ENCODE peak calls at places on chromosomes 6 and 20, in five cellular contexts. One of them, this sample, is unnamed.

GRCh38 chr6:122050226-122050755 is 349.2 kb upstream of the HSF2 start:
- DNase-seq in AG09309: no peak
- DNase-seq in OCI-LY7: no peak
- DNase-seq in stomach: no peak
- DNase-seq in A673: no peak
- DNase-seq in this sample: no peak

GRCh38 chr6:337782-338464 is 45.6 kb downstream of the DUSP22 start:
- DNase-seq in AG09309: no peak
- DNase-seq in OCI-LY7: no peak
- DNase-seq in stomach: no peak
- DNase-seq in A673: no peak
- DNase-seq in this sample: no peak

GRCh38 chr6:8238772-8239683 is 136.7 kb upstream of the EEF1E1 start:
- DNase-seq in AG09309: no peak
- DNase-seq in OCI-LY7: no peak
- DNase-seq in stomach: no peak
- DNase-seq in A673: no peak
- DNase-seq in this sample: no peak

GRCh38 chr20:48040491-48040890 is 255.2 kb upstream of the SULF2 start:
- DNase-seq in AG09309: no peak
- DNase-seq in OCI-LY7: no peak
- DNase-seq in stomach: no peak
- DNase-seq in A673: no peak
- DNase-seq in this sample: no peak

GRCh38 chr20:24763386-24764026 is 185.6 kb upstream of the CST7 start:
- DNase-seq in AG09309: no peak
- DNase-seq in OCI-LY7: no peak
- DNase-seq in stomach: peak
- DNase-seq in A673: no peak
- DNase-seq in this sample: no peak

GRCh38 chr20:44080646-44081267 is 106.2 kb downstream of the JPH2 start:
- DNase-seq in AG09309: no peak
- DNase-seq in OCI-LY7: peak
- DNase-seq in stomach: peak
- DNase-seq in A673: peak
- DNase-seq in this sample: peak

GRCh38 chr6:88119769-88120168 is 46.4 kb downstream of the CNR1 start:
- DNase-seq in AG09309: no peak
- DNase-seq in OCI-LY7: peak
- DNase-seq in stomach: no peak
- DNase-seq in A673: peak
- DNase-seq in this sample: peak

GRCh38 chr6:92369309-92369708 is 1050.0 kb downstream of the EPHA7 start:
- DNase-seq in AG09309: no peak
- DNase-seq in OCI-LY7: no peak
- DNase-seq in stomach: no peak
- DNase-seq in A673: peak
- DNase-seq in this sample: no peak

GRCh38 chr6:99603421-99604160 is 3.0 kb upstream of the PRDM13 start:
- DNase-seq in AG09309: no peak
- DNase-seq in OCI-LY7: no peak
- DNase-seq in stomach: no peak
- DNase-seq in A673: peak
- DNase-seq in this sample: peak

GRCh38 chr6:158552055-158552795 is 7.7 kb upstream of the TMEM181 start:
- DNase-seq in AG09309: no peak
- DNase-seq in OCI-LY7: no peak
- DNase-seq in stomach: no peak
- DNase-seq in A673: no peak
- DNase-seq in this sample: no peak

GRCh38 chr6:12385316-12385715 is 95.2 kb downstream of the EDN1 start:
- DNase-seq in AG09309: no peak
- DNase-seq in OCI-LY7: no peak
- DNase-seq in stomach: no peak
- DNase-seq in A673: no peak
- DNase-seq in this sample: no peak

GRCh38 chr6:150719099-150719767 is 119.5 kb downstream of the PLEKHG1 start:
- DNase-seq in AG09309: no peak
- DNase-seq in OCI-LY7: no peak
- DNase-seq in stomach: no peak
- DNase-seq in A673: peak
- DNase-seq in this sample: no peak

GRCh38 chr6:73233048-73233447 is 7.8 kb upstream of the KHDC1L start:
- DNase-seq in AG09309: no peak
- DNase-seq in OCI-LY7: no peak
- DNase-seq in stomach: no peak
- DNase-seq in A673: no peak
- DNase-seq in this sample: no peak

GRCh38 chr6:162728177-162728571 is 400 bp downstream of the PACRG start:
- DNase-seq in AG09309: no peak
- DNase-seq in OCI-LY7: no peak
- DNase-seq in stomach: no peak
- DNase-seq in A673: no peak
- DNase-seq in this sample: no peak
- H3K4me3 ChIP-seq in AG09309: peak
- H3K4me3 ChIP-seq in OCI-LY7: peak
- H3K4me3 ChIP-seq in stomach: peak
- H3K4me3 ChIP-seq in A673: peak
- H3K4me3 ChIP-seq in this sample: peak

GRCh38 chr6:69937402-69938131 is 71.2 kb downstream of the COL19A1 start:
- DNase-seq in AG09309: no peak
- DNase-seq in OCI-LY7: no peak
- DNase-seq in stomach: no peak
- DNase-seq in A673: no peak
- DNase-seq in this sample: no peak
- TF ChIP-seq CTCF in AG09309: no peak
- TF ChIP-seq CTCF in OCI-LY7: no peak
- TF ChIP-seq CTCF in stomach: no peak
- TF ChIP-seq CTCF in A673: no peak
- TF ChIP-seq CTCF in this sample: no peak

GRCh38 chr6:130864344-130864743 is 37.1 kb downstream of the SMLR1 start:
- DNase-seq in AG09309: no peak
- DNase-seq in OCI-LY7: no peak
- DNase-seq in stomach: no peak
- DNase-seq in A673: no peak
- DNase-seq in this sample: no peak

GRCh38 chr6:130862370-130862769 is 35.2 kb downstream of the SMLR1 start:
- DNase-seq in AG09309: no peak
- DNase-seq in OCI-LY7: no peak
- DNase-seq in stomach: no peak
- DNase-seq in A673: no peak
- DNase-seq in this sample: no peak

GRCh38 chr6:130865793-130866192 is 38.6 kb downstream of the SMLR1 start:
- DNase-seq in AG09309: no peak
- DNase-seq in OCI-LY7: no peak
- DNase-seq in stomach: no peak
- DNase-seq in A673: no peak
- DNase-seq in this sample: no peak

GRCh38 chr6:130859161-130859867 is 32.1 kb downstream of the SMLR1 start:
- DNase-seq in AG09309: no peak
- DNase-seq in OCI-LY7: no peak
- DNase-seq in stomach: no peak
- DNase-seq in A673: no peak
- DNase-seq in this sample: no peak

DNA sequence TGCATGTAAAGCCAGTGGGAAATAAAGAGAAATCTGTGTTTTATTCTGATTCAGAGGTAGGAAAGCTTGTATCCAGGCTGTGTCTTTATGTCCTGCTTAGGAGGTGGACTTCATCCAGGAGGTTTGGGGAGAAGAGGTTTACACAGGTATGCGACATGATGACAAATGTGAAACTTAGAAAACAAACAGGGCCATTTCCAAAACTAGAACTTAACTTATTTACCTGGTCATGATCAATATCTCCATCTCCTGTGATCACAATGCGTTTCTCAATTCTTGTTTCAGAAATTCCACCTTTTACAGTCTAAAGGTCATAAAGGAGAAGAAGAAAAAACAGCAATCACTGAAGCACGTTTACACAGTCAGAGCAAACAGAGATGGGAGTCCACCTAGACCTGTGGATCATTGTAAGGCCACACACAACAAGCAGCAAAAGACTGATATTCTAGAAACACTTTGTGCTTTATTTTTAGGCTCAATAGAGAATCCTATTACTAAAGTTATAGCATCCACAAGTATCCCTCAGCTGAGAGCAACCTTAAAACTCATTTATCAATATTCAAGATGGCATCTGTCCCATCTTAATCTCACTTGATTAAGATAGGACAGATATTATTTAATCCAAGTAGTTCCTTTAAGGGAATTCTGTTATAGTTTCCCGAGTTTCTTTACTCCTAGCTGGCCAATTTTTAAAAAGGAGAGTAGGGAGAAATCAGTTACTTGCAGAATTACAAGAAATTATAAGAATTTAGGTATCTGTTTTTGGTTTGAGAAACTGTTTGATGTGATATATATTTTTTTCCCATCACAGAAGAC is 36.4 kb downstream of the SMLR1 start:
- DNase-seq in AG09309: no peak
- DNase-seq in OCI-LY7: no peak
- DNase-seq in stomach: no peak
- DNase-seq in A673: no peak
- DNase-seq in this sample: no peak
- H3K4me3 ChIP-seq in AG09309: no peak
- H3K4me3 ChIP-seq in OCI-LY7: no peak
- H3K4me3 ChIP-seq in stomach: no peak
- H3K4me3 ChIP-seq in A673: no peak
- H3K4me3 ChIP-seq in this sample: no peak

DNA sequence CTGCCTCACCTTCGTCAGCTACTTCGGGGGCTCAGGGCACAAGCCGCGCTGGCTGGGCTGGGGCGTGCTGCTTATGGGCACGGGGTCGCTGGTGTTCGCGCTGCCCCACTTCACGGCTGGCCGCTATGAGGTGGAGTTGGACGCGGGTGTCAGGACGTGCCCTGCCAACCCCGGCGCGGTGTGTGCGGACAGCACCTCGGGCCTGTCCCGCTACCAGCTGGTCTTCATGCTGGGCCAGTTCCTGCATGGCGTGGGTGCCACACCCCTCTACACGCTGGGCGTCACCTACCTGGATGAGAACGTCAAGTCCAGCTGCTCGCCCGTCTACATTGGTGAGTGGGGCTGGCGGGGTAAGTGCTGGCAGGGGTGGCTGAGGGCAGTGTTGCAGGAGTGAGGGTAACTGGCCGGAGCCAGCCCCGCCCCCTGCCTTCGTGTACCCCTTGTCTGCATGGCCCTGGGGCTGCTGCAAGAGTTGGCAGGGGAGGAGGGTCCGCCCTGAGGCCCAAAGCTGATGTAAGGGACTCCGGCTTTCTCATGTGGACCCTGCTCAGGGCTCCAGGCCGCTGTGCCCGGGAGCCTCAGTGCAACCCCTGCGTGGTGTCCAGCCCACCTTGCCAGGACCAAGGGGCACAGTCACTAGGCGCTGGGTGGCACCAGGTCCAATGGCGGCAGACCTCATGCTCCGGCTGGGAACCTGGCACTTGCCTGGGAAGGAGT is 14.8 kb downstream of the SLCO4A1 start:
- DNase-seq in AG09309: no peak
- DNase-seq in OCI-LY7: no peak
- DNase-seq in stomach: no peak
- DNase-seq in A673: no peak
- DNase-seq in this sample: no peak
- TF ChIP-seq CTCF in AG09309: no peak
- TF ChIP-seq CTCF in OCI-LY7: no peak
- TF ChIP-seq CTCF in stomach: no peak
- TF ChIP-seq CTCF in A673: no peak
- TF ChIP-seq CTCF in this sample: no peak

GRCh38 chr20:63847374-63848002 is 13.8 kb upstream of the ABHD16B start:
- DNase-seq in AG09309: no peak
- DNase-seq in OCI-LY7: no peak
- DNase-seq in stomach: no peak
- DNase-seq in A673: no peak
- DNase-seq in this sample: no peak

GRCh38 chr20:63848003-63848911 is 13.0 kb upstream of the ABHD16B start:
- DNase-seq in AG09309: no peak
- DNase-seq in OCI-LY7: no peak
- DNase-seq in stomach: no peak
- DNase-seq in A673: no peak
- DNase-seq in this sample: no peak

GRCh38 chr20:63846938-63847373 is 14.3 kb upstream of the ABHD16B start:
- DNase-seq in AG09309: no peak
- DNase-seq in OCI-LY7: no peak
- DNase-seq in stomach: no peak
- DNase-seq in A673: no peak
- DNase-seq in this sample: no peak

GRCh38 chr20:63844384-63845025 is 13.4 kb upstream of the ZBTB46 start:
- DNase-seq in AG09309: no peak
- DNase-seq in OCI-LY7: no peak
- DNase-seq in stomach: no peak
- DNase-seq in A673: no peak
- DNase-seq in this sample: no peak

DNA sequence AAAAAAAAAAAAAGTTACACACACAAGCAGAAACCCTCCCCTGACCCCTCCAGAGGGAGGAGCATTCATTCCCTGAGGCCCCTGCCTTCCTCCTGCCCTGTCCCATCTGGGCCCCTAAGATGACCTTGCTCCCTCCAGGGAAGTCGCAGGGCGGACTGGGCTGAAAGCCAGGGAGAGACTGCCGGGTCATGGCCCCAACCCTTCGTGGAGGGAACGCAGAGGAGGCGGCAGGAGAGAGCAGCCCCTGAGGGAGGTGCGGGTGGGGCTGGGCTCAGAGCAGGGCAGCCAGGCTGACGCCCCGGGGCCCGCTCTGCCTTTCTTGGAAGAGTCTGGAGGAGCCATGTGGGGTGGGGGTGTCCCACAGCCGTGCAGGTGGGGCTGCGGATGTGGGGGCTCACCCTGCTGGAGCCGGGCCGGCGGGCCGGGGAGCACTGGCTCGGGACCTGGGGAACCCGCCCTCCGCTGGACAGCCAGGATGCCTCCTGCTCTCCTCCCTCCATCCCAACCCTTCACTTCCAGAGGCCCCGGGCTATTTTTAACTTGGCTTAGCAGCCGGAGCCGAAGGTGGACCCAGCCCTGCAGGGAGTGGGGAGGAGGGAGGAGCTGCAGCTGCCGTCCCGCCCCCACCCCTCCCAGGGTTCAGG is 15.0 kb upstream of the ABHD16B start:
- DNase-seq in AG09309: no peak
- DNase-seq in OCI-LY7: no peak
- DNase-seq in stomach: no peak
- DNase-seq in A673: no peak
- DNase-seq in this sample: no peak
- H3K4me3 ChIP-seq in AG09309: no peak
- H3K4me3 ChIP-seq in OCI-LY7: no peak
- H3K4me3 ChIP-seq in stomach: no peak
- H3K4me3 ChIP-seq in A673: no peak
- H3K4me3 ChIP-seq in this sample: no peak

GRCh38 chr6:41071501-41071922 is 644 bp downstream of the OARD1 start:
- DNase-seq in AG09309: no peak
- DNase-seq in OCI-LY7: peak
- DNase-seq in stomach: no peak
- DNase-seq in A673: no peak
- DNase-seq in this sample: no peak
- TF ChIP-seq CTCF in AG09309: no peak
- TF ChIP-seq CTCF in OCI-LY7: peak
- TF ChIP-seq CTCF in stomach: no peak
- TF ChIP-seq CTCF in A673: no peak
- TF ChIP-seq CTCF in this sample: no peak

This sample was measured in astrocyte of the spinal cord.